ENCODE peak calls at places on chromosomes 11 and 22, in four cellular contexts. One of them, this sample, is unnamed.

GRCh38 chr11:109424893-109425292 is 2.9 kb downstream of the C11orf87 start:
- DNase-seq in K562: peak
- DNase-seq in GM12878: no peak
- DNase-seq in HepG2: peak
- DNase-seq in this sample: no peak

GRCh38 chr11:117927926-117928325 is 1.3 kb downstream of the TMPRSS13 start:
- DNase-seq in HepG2: no peak
- DNase-seq in K562: no peak
- DNase-seq in GM12878: no peak
- DNase-seq in this sample: no peak

GRCh38 chr11:121291896-121292502 is 572 bp upstream of the SC5D start:
- DNase-seq in HepG2: no peak
- DNase-seq in GM12878: peak
- DNase-seq in K562: no peak
- DNase-seq in this sample: no peak

GRCh38 chr11:88695701-88696414 is 358.3 kb upstream of the CTSC start:
- DNase-seq in HepG2: no peak
- DNase-seq in GM12878: no peak
- DNase-seq in K562: no peak
- DNase-seq in this sample: no peak

GRCh38 chr11:113504586-113504985 is 29.4 kb upstream of the DRD2 start:
- DNase-seq in K562: no peak
- DNase-seq in HepG2: no peak
- DNase-seq in GM12878: no peak
- DNase-seq in this sample: no peak

GRCh38 chr22:23862103-23862502 is 4.4 kb downstream of the SLC2A11 start:
- DNase-seq in GM12878: no peak
- DNase-seq in K562: no peak
- DNase-seq in HepG2: no peak
- DNase-seq in this sample: peak

GRCh38 chr11:67283490-67283963 is 5.6 kb upstream of the ANKRD13D start:
- DNase-seq in K562: no peak
- DNase-seq in HepG2: no peak
- DNase-seq in GM12878: no peak
- DNase-seq in this sample: no peak

GRCh38 chr11:62599909-62600308 is 1.8 kb downstream of the MTA2 start:
- DNase-seq in K562: no peak
- DNase-seq in HepG2: no peak
- DNase-seq in GM12878: no peak
- DNase-seq in this sample: no peak

GRCh38 chr11:83156996-83157754 is at the start of gene PCF11:
- DNase-seq in HepG2: no peak
- DNase-seq in GM12878: no peak
- DNase-seq in K562: no peak
- DNase-seq in this sample: peak

GRCh38 chr11:126339866-126340434 is 15.5 kb upstream of the ST3GAL4 start:
- DNase-seq in K562: no peak
- DNase-seq in HepG2: no peak
- DNase-seq in GM12878: no peak
- DNase-seq in this sample: no peak

GRCh38 chr22:49198705-49199084 is 629.0 kb downstream of the BRD1 start:
- DNase-seq in K562: no peak
- DNase-seq in GM12878: no peak
- DNase-seq in HepG2: no peak
- DNase-seq in this sample: no peak

GRCh38 chr11:57434640-57435546 is 8.0 kb upstream of the SLC43A3 start:
- DNase-seq in K562: no peak
- DNase-seq in HepG2: peak
- DNase-seq in GM12878: no peak
- DNase-seq in this sample: no peak

GRCh38 chr11:114586797-114587196 is 8.8 kb downstream of the NXPE4 start:
- DNase-seq in K562: no peak
- DNase-seq in HepG2: no peak
- DNase-seq in GM12878: no peak
- DNase-seq in this sample: no peak

GRCh38 chr22:50104149-50104548 is 14.3 kb downstream of the MOV10L1 start:
- DNase-seq in K562: no peak
- DNase-seq in HepG2: no peak
- DNase-seq in GM12878: no peak
- DNase-seq in this sample: peak

GRCh38 chr11:89660234-89660633 is 49.9 kb upstream of the TRIM77 start:
- DNase-seq in K562: no peak
- DNase-seq in GM12878: no peak
- DNase-seq in HepG2: peak
- DNase-seq in this sample: no peak

GRCh38 chr11:77510095-77510494 is 36.2 kb upstream of the PAK1 start:
- DNase-seq in K562: no peak
- DNase-seq in HepG2: no peak
- DNase-seq in GM12878: no peak
- DNase-seq in this sample: no peak

GRCh38 chr11:125348141-125348651 is 147.9 kb downstream of the FEZ1 start:
- DNase-seq in K562: no peak
- DNase-seq in HepG2: no peak
- DNase-seq in GM12878: no peak
- DNase-seq in this sample: no peak

GRCh38 chr22:35380537-35381423 is at the start of gene HMOX1:
- DNase-seq in HepG2: peak
- DNase-seq in K562: no peak
- DNase-seq in GM12878: no peak
- DNase-seq in this sample: peak

GRCh38 chr11:67119577-67120391 is 721 bp downstream of the KDM2A start:
- DNase-seq in GM12878: no peak
- DNase-seq in HepG2: no peak
- DNase-seq in K562: no peak
- DNase-seq in this sample: peak

GRCh38 chr11:942853-943252 is 17.2 kb downstream of the AP2A2 start:
- DNase-seq in K562: no peak
- DNase-seq in GM12878: no peak
- DNase-seq in HepG2: no peak
- DNase-seq in this sample: no peak

GRCh38 chr11:61777234-61778090 is 14.9 kb downstream of the TMEM258 start:
- DNase-seq in K562: peak
- DNase-seq in GM12878: no peak
- DNase-seq in HepG2: no peak
- DNase-seq in this sample: no peak

DNA sequence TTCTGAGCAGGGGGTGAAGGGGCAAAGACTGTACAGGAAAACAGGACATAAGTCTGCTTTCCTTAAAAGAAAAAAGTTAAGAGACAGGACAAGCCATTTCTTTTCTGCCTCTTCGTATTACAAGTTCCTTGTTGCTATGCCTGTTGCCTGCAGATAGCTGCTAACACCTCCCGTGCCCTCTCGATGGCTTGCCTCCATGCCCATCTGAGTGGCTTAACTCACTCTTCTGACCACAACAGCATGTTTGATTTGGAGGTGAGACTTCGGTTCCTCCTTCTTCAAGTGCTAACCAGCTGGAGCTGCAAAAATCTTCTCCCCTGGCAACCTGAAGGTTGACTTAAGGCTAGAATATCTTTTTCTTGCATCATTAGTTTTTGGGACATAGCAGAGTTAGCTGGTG is 103.1 kb downstream of the PRR5L start:
- DNase-seq in K562: no peak
- DNase-seq in GM12878: no peak
- DNase-seq in HepG2: no peak
- DNase-seq in this sample: no peak
- TF ChIP-seq TARDBP in K562: no peak
- TF ChIP-seq TARDBP in GM12878: no peak
- TF ChIP-seq TARDBP in HepG2: no peak
- TF ChIP-seq TARDBP in this sample: no peak

DNA sequence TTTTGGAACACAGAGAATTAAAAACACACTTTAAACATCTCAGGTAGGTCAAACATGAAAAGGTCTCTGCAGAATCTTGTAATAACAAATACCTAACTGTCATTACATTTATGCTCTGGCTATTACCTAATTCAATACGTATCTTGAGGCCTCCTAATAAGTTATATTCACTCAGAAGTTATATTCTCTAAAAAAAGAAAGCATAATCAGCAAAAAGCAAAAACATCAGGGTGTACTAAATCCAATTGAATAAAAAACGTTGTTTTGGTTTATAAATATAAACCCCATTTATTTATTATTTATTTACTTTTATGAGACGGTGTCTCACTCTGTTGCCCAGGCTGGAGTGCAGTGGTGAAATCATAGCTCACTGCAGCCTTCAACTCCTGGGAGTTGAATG is 10.2 kb downstream of the TMEM41B start:
- DNase-seq in GM12878: no peak
- DNase-seq in K562: no peak
- DNase-seq in HepG2: no peak
- DNase-seq in this sample: no peak
- TF ChIP-seq FOXM1 in GM12878: no peak
- TF ChIP-seq FOXM1 in K562: no peak
- TF ChIP-seq FOXM1 in HepG2: no peak
- TF ChIP-seq FOXM1 in this sample: no peak

GRCh38 chr11:47271961-47272661 is 2.2 kb downstream of the MADD start:
- DNase-seq in GM12878: no peak
- DNase-seq in HepG2: no peak
- DNase-seq in K562: no peak
- DNase-seq in this sample: peak
- TF ChIP-seq SP1 in GM12878: no peak
- TF ChIP-seq SP1 in HepG2: no peak
- TF ChIP-seq SP1 in K562: no peak
- TF ChIP-seq SP1 in this sample: no peak

GRCh38 chr11:119195680-119196079 is 10.4 kb downstream of the NHERF4 start:
- DNase-seq in HepG2: peak
- DNase-seq in K562: peak
- DNase-seq in GM12878: no peak
- DNase-seq in this sample: peak
- TF ChIP-seq TARDBP in HepG2: no peak
- TF ChIP-seq TARDBP in K562: no peak
- TF ChIP-seq TARDBP in GM12878: no peak
- TF ChIP-seq TARDBP in this sample: no peak

DNA sequence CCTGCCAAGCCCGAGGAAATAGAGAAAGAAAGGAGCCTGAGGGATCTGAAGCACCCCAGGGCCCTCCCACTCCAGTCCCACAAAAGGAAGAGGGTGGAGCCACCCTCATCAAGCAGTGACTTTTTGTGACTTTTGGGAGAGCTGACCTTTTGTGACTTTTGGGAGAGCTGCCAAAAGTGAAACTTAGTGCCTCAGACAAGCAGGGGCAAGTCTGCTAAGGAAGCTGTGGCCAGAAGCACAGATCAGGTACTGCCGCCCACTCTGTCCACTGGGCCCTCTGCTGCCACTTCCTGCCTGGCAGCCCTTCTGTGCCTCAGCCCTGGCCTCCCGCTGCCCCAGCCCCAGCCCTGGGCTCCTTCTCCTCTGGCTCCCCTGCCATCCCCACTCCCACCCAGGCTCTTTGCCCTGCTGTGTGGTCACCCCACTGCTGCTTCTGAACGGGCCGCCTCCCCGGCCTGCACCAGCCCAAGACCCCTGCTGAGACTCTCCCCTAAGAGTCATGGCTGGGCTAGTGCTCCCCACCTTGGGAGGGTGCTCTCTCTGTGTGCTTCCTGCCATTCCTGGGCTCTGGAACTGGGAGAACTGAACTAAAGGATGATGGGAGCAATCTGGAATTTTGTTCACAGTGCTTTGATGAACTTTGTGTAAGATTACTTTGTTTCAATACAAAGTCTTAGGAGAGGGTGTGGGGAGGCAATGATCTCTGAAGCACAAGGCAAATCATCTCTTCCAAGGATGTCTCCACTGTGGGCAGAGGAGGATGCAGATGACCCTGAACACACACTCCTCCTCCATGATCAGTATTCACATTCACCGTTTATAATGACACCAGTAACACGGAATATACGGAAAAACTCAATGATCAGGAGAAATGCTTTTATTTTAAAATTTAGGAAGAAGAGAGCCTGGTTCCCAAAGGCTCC is at the start of gene APOBEC3H:
- DNase-seq in K562: peak
- DNase-seq in HepG2: no peak
- DNase-seq in GM12878: no peak
- DNase-seq in this sample: no peak
- TF ChIP-seq FOXM1 in K562: no peak
- TF ChIP-seq FOXM1 in HepG2: no peak
- TF ChIP-seq FOXM1 in GM12878: peak
- TF ChIP-seq FOXM1 in this sample: no peak

GRCh38 chr22:28053871-28054621 is 135.0 kb upstream of the PITPNB start:
- DNase-seq in HepG2: no peak
- DNase-seq in GM12878: no peak
- DNase-seq in K562: no peak
- DNase-seq in this sample: no peak
- TF ChIP-seq SP1 in HepG2: no peak
- TF ChIP-seq SP1 in GM12878: no peak
- TF ChIP-seq SP1 in K562: no peak
- TF ChIP-seq SP1 in this sample: no peak

GRCh38 chr22:27790396-27791216 is 10.9 kb downstream of the MN1 start:
- DNase-seq in K562: no peak
- DNase-seq in HepG2: no peak
- DNase-seq in GM12878: no peak
- DNase-seq in this sample: no peak
- TF ChIP-seq TARDBP in K562: no peak
- TF ChIP-seq TARDBP in HepG2: no peak
- TF ChIP-seq TARDBP in GM12878: no peak
- TF ChIP-seq TARDBP in this sample: no peak

GRCh38 chr22:36461665-36462474 is 19.6 kb downstream of the TXN2 start:
- DNase-seq in HepG2: peak
- DNase-seq in GM12878: no peak
- DNase-seq in K562: no peak
- DNase-seq in this sample: no peak
- TF ChIP-seq FOXM1 in HepG2: no peak
- TF ChIP-seq FOXM1 in GM12878: no peak
- TF ChIP-seq FOXM1 in K562: no peak
- TF ChIP-seq FOXM1 in this sample: no peak